ENCODE peak calls at places on chromosomes 3 and 15, in five cellular contexts. E is A549, T is DND-41, Q is GM13976, C is Panc1. S is an unnamed sample.

GRCh38 chr3:171654809-171655208 is 155.5 kb downstream of the PLD1 start:
- DNase-seq in E (no peak), T (no peak), Q (no peak), C (no peak), S (no peak)

GRCh38 chr15:92921215-92922131 is 21.3 kb downstream of the CHD2 start:
- DNase-seq in E (no peak), T (no peak), Q (no peak), C (no peak), S (no peak)

GRCh38 chr3:139159356-139159755 is 114.7 kb upstream of the PRR23C start:
- DNase-seq in E (no peak), T (no peak), Q (no peak), C (no peak), S (no peak)

GRCh38 chr3:105195260-105195659 is 171.4 kb upstream of the ALCAM start:
- DNase-seq in E (no peak), T (no peak), Q (no peak), C (no peak), S (no peak)

GRCh38 chr3:53346514-53346913 is 829 bp downstream of the DCP1A start:
- DNase-seq in E (no peak), T (peak), Q (peak), C (no peak), S (peak)

GRCh38 chr3:131072099-131072559 is 45.5 kb downstream of the NEK11 start:
- DNase-seq in E (no peak), T (no peak), Q (no peak), C (no peak), S (no peak)

GRCh38 chr3:11680509-11680908 is 36.8 kb upstream of the VGLL4 start:
- DNase-seq in E (no peak), T (no peak), Q (no peak), C (no peak), S (no peak)

GRCh38 chr15:49847937-49848823 is 227.3 kb downstream of the DTWD1 start:
- DNase-seq in E (peak), T (no peak), Q (no peak), C (peak), S (no peak)

GRCh38 chr3:106249159-106249558 is 380.3 kb upstream of the CBLB start:
- DNase-seq in E (no peak), T (no peak), Q (no peak), C (no peak), S (no peak)

GRCh38 chr3:178062126-178062525 is 474.1 kb upstream of the KCNMB2 start:
- DNase-seq in E (no peak), T (no peak), Q (no peak), C (no peak), S (no peak)

GRCh38 chr3:106168941-106169340 is 300.1 kb upstream of the CBLB start:
- DNase-seq in E (no peak), T (no peak), Q (no peak), C (no peak), S (no peak)

GRCh38 chr3:61559108-61559731 is 2.2 kb upstream of the PTPRG start:
- DNase-seq in E (no peak), T (no peak), Q (no peak), C (no peak), S (peak)

GRCh38 chr3:9883676-9884554 is 3.9 kb upstream of the CIDEC start:
- DNase-seq in E (no peak), T (no peak), Q (no peak), C (no peak), S (no peak)

GRCh38 chr15:74127954-74128784 is 2.2 kb upstream of the ISLR2 start:
- DNase-seq in E (no peak), T (no peak), Q (peak), C (no peak), S (no peak)

GRCh38 chr3:113104746-113105479 is 106.4 kb upstream of the BOC start:
- DNase-seq in E (no peak), T (no peak), Q (no peak), C (no peak), S (no peak)

GRCh38 chr3:106119691-106120090 is 250.9 kb upstream of the CBLB start:
- DNase-seq in E (no peak), T (no peak), Q (no peak), C (no peak), S (no peak)

GRCh38 chr15:77584201-77584600 is 48.5 kb downstream of the LINGO1 start:
- DNase-seq in E (no peak), T (no peak), Q (no peak), C (no peak), S (peak)

GRCh38 chr15:40146037-40146436 is 14.8 kb upstream of the BUB1B start:
- DNase-seq in E (no peak), T (no peak), Q (no peak), C (no peak), S (no peak)

GRCh38 chr3:25532763-25533162 is 104.7 kb downstream of the RARB start:
- DNase-seq in E (peak), T (peak), Q (peak), C (peak), S (no peak)

GRCh38 chr15:83166830-83167229 is 40.8 kb downstream of the HDGFL3 start:
- DNase-seq in E (no peak), T (no peak), Q (no peak), C (no peak), S (no peak)

GRCh38 chr3:140441006-140441405 is 236.9 kb upstream of the TRIM42 start:
- DNase-seq in E (no peak), T (no peak), Q (no peak), C (no peak), S (no peak)

DNA sequence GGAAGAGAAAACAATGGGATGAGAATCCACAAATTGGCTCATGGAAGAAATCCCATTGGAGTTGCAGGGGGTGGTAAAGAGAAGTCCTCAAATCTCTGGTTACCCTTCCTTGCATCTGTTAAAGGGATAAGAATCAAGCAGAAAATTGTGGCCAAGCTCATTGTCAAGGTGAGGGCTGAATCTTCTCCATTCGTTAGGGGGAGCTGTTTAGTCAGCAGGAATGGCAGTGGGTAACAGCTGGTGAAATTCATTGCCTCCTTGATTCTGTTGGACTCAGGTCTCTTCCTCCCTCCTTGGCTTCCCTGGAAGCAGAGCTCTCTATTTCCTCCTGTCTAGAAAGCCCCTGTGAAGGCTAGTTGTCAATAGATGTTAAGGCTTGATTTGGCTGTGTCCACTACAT is 343.1 kb upstream of the SEMA6D start:
- DNase-seq in E (no peak), T (no peak), Q (no peak), C (no peak), S (peak)
- TF ChIP-seq CTCF in E (no peak), T (no peak), Q (no peak), C (peak), S (no peak)

GRCh38 chr3:150840733-150841515 is 64.3 kb downstream of the MINDY4B start:
- DNase-seq in E (no peak), T (peak), Q (no peak), C (no peak), S (no peak)
- TF ChIP-seq CTCF in E (no peak), T (peak), Q (no peak), C (no peak), S (no peak)

GRCh38 chr3:39064646-39065045 is 12.8 kb downstream of the WDR48 start:
- DNase-seq in E (no peak), T (no peak), Q (no peak), C (no peak), S (no peak)

GRCh38 chr3:39067286-39067685 is 15.5 kb downstream of the WDR48 start:
- DNase-seq in E (no peak), T (no peak), Q (no peak), C (no peak), S (no peak)

GRCh38 chr3:39062180-39062579 is 10.4 kb downstream of the WDR48 start:
- DNase-seq in E (no peak), T (no peak), Q (no peak), C (no peak), S (no peak)

GRCh38 chr3:39063143-39063542 is 11.3 kb downstream of the WDR48 start:
- DNase-seq in E (no peak), T (no peak), Q (no peak), C (no peak), S (no peak)

GRCh38 chr3:39065197-39065596 is 13.4 kb downstream of the WDR48 start:
- DNase-seq in E (peak), T (peak), Q (peak), C (peak), S (peak)
- TF ChIP-seq CTCF in E (no peak), T (peak), Q (peak), C (peak), S (no peak)

DNA sequence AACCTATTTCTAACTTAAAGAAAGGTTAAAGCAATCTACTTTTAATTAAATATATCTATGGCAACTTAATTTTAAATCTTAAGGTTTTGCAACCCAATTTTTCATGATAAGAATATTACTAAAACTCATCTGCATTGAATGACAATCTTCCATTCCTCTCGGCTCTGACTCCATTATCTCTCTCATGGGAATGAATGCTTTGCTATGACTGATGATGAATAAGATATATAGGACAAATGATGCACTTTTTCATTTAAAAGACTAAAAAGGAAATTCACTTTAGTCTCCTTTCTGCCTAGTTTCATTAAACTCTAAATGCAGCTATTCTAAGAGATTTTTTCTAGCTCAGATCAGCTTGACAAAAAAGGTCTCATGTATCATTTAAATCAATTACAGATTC is 68.7 kb downstream of the GBE1 start:
- DNase-seq in E (no peak), T (no peak), Q (no peak), C (no peak), S (no peak)
- TF ChIP-seq CTCF in E (no peak), T (no peak), Q (no peak), C (no peak), S (no peak)

GRCh38 chr3:49901351-49902339 is 2.0 kb downstream of the MST1R start:
- DNase-seq in E (no peak), T (peak), Q (peak), C (no peak), S (no peak)

GRCh38 chr3:49902511-49903345 is 945 bp downstream of the MST1R start:
- DNase-seq in E (no peak), T (no peak), Q (no peak), C (no peak), S (no peak)

GRCh38 chr3:49896345-49896744 is 7.3 kb downstream of the MST1R start:
- DNase-seq in E (no peak), T (no peak), Q (no peak), C (no peak), S (no peak)

GRCh38 chr3:49900491-49901153 is 3.1 kb downstream of the MST1R start:
- DNase-seq in E (peak), T (no peak), Q (no peak), C (peak), S (no peak)

DNA sequence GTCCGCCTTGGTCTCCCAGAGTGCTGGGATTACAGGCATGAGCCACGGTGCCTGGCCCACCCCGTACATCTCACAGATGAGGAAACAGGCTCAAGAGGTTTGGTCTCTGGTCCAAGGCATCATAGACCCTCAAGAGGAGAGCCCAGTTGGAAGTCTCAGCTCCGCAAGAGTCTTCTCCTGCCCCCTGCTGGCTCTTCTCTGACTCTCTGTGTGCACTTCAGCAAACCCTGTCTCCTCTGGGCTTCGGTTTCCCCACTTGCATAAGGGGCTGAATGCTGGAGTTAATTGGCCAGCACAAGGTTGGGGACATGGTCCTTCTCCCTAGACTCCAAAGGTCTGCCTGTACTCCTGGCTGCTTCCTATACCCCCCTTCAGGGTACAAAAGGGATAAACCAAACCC is 3.9 kb downstream of the MST1R start:
- DNase-seq in E (no peak), T (peak), Q (no peak), C (no peak), S (peak)
- TF ChIP-seq CTCF in E (peak), T (peak), Q (no peak), C (peak), S (peak)

DNA sequence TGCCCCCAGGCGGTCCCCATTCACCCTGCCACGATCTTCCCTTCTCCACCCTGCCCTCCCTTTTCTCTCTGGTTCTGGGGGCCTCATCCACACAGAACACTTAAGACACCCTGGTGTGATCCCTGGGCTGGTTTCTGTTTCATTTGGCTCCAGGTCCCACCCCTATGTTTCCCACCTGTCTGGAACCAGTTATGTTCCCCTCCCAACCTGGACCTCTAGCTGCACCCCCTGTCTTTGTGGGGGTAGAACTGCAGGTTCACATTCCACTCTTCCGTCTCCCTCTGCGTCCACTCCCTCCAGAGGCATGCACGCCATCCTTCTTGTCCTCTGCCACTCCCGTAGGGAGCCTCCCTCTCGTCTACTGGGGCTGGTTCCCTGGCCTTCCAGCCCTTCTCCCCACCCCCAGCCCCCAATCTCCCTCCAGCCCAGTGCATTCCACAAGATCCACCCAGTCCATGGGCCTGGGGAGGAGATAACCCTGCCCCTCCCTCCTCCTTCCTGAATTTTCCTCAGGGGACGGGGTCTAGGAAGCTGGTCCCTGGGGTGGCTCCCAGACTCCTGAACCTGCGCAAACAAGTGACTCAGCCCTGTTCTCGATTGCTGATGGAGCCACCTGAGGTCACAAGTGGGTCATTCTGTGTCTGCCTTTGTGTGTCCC is 73.8 kb downstream of the ABTB1 start:
- DNase-seq in E (peak), T (no peak), Q (no peak), C (no peak), S (no peak)
- TF ChIP-seq CTCF in E (peak), T (peak), Q (no peak), C (no peak), S (no peak)

GRCh38 chr3:155352900-155353490 is 59.5 kb upstream of the STRIT1 start:
- DNase-seq in E (peak), T (no peak), Q (peak), C (peak), S (no peak)

GRCh38 chr3:155360281-155360680 is 66.8 kb upstream of the STRIT1 start:
- DNase-seq in E (no peak), T (no peak), Q (no peak), C (no peak), S (no peak)

GRCh38 chr3:155354658-155355057 is 61.2 kb upstream of the STRIT1 start:
- DNase-seq in E (no peak), T (no peak), Q (no peak), C (no peak), S (no peak)

GRCh38 chr3:155356594-155357370 is 63.3 kb upstream of the STRIT1 start:
- DNase-seq in E (peak), T (peak), Q (no peak), C (no peak), S (no peak)
- TF ChIP-seq CTCF in E (no peak), T (peak), Q (no peak), C (peak), S (no peak)

DNA sequence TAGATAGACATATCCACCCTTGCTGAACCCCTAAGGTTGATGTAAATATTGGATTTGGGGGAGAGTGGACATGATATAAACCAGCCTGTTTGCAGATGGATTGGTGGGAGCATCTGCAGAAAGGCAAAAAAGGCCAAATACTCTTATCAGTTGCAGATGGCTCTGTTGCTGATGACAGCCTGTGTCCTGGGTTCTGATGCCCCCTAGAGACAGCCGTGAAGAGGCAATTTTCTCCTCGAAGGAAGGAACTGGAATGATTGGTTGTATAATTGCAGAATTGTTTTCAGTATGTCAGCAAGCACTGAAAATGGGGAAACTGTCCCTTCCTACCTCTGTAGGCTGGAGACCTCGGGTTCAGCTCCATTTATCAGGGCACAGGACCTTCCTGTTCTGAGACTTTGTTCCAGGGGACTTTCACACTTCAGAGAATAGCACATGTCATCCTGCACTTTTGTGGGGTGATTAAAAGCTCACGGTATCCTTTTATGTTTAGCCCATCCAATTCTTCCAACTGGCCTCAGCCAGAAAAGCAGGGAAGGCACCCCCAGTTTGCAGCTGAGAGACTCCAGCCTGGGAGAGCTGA is 103.0 kb downstream of the PGPEP1L start:
- DNase-seq in E (peak), T (peak), Q (peak), C (no peak), S (peak)
- TF ChIP-seq CTCF in E (peak), T (peak), Q (peak), C (peak), S (peak)

GRCh38 chr3:133927543-133928066 is 31.9 kb upstream of the RAB6B start:
- DNase-seq in E (peak), T (no peak), Q (peak), C (no peak), S (peak)
- TF ChIP-seq CTCF in E (peak), T (peak), Q (peak), C (peak), S (peak)

GRCh38 chr15:64092075-64092820 is 1.4 kb downstream of the CIAO2A start:
- DNase-seq in E (no peak), T (no peak), Q (no peak), C (no peak), S (no peak)
- TF ChIP-seq CTCF in E (peak), T (peak), Q (peak), C (no peak), S (no peak)

S was measured in endothelial cell.